ENCODE peak calls at places on chromosome 12, in ten cellular contexts. B, M, N, Y, Z, T, K, J, R and D are unnamed samples.

GRCh38 chr12:124909831-124910560 is 4.5 kb downstream of the UBC start:
- DNase-seq in B (no peak), M (no peak), N (no peak), Y (no peak), Z (no peak), T (no peak), K (peak), J (peak), R (no peak), D (peak)

GRCh38 chr12:57548488-57548887 is 1.4 kb upstream of the KIF5A start:
- DNase-seq in B (no peak), M (no peak), N (no peak), Y (no peak), Z (no peak), T (no peak), K (no peak), J (no peak), R (no peak), D (no peak)

GRCh38 chr12:26746315-26746714 is 86.7 kb downstream of the ITPR2 start:
- DNase-seq in B (no peak), M (no peak), N (no peak), Y (no peak), Z (peak), T (no peak), K (peak), J (peak), R (no peak), D (peak)

GRCh38 chr12:92624236-92624635 is 78.6 kb upstream of the PLEKHG7 start:
- DNase-seq in B (no peak), M (no peak), N (no peak), Y (no peak), Z (peak), T (no peak), K (peak), J (peak), R (no peak), D (peak)

GRCh38 chr12:44000309-44000952 is 164.6 kb downstream of the TMEM117 start:
- DNase-seq in B (peak), M (peak), N (no peak), Y (peak), Z (peak), T (no peak), K (peak), J (peak), R (no peak), D (peak)

GRCh38 chr12:52907092-52907810 is 2.4 kb upstream of the KRT8 start:
- DNase-seq in B (peak), M (peak), N (peak), Y (no peak), Z (no peak), T (no peak), K (peak), J (peak), R (peak), D (peak)

GRCh38 chr12:84805474-84805858 is 107.1 kb downstream of the SLC6A15 start:
- DNase-seq in B (no peak), M (no peak), N (no peak), Y (no peak), Z (no peak), T (no peak), K (no peak), J (no peak), R (no peak), D (no peak)

GRCh38 chr12:64229796-64230195 is 7.7 kb upstream of the KICS2 start:
- DNase-seq in B (no peak), M (no peak), N (no peak), Y (no peak), Z (no peak), T (no peak), K (no peak), J (no peak), R (no peak), D (no peak)

GRCh38 chr12:118456741-118457140 is 80.4 kb downstream of the SUDS3 start:
- DNase-seq in B (no peak), M (no peak), N (no peak), Y (no peak), Z (no peak), T (no peak), K (no peak), J (no peak), R (no peak), D (no peak)

GRCh38 chr12:108000111-108000510 is 129.0 kb upstream of the WSCD2 start:
- DNase-seq in B (no peak), M (peak), N (peak), Y (no peak), Z (no peak), T (no peak), K (no peak), J (no peak), R (no peak), D (no peak)

GRCh38 chr12:32211066-32211768 is 104.6 kb downstream of the BICD1 start:
- DNase-seq in B (no peak), M (no peak), N (no peak), Y (no peak), Z (no peak), T (no peak), K (no peak), J (no peak), R (no peak), D (no peak)

GRCh38 chr12:95796982-95797289 is 6.4 kb upstream of the NTN4 start:
- DNase-seq in B (no peak), M (no peak), N (no peak), Y (no peak), Z (no peak), T (no peak), K (no peak), J (no peak), R (no peak), D (no peak)

GRCh38 chr12:108905725-108906124 is 25.8 kb downstream of the DAO start:
- DNase-seq in B (no peak), M (no peak), N (no peak), Y (no peak), Z (no peak), T (no peak), K (no peak), J (no peak), R (no peak), D (no peak)

GRCh38 chr12:101793401-101793800 is 37.4 kb downstream of the GNPTAB start:
- DNase-seq in B (no peak), M (no peak), N (no peak), Y (no peak), Z (peak), T (no peak), K (peak), J (peak), R (no peak), D (peak)

GRCh38 chr12:72296389-72296788 is 24.2 kb downstream of the TRHDE start:
- DNase-seq in B (no peak), M (no peak), N (no peak), Y (no peak), Z (peak), T (no peak), K (peak), J (peak), R (no peak), D (peak)

GRCh38 chr12:124401563-124402180 is 106.8 kb downstream of the RFLNA start:
- DNase-seq in B (no peak), M (no peak), N (no peak), Y (no peak), Z (no peak), T (no peak), K (no peak), J (no peak), R (no peak), D (no peak)

GRCh38 chr12:102501773-102502172 is 21.4 kb upstream of the IGF1 start:
- DNase-seq in B (no peak), M (no peak), N (no peak), Y (no peak), Z (no peak), T (no peak), K (no peak), J (no peak), R (no peak), D (no peak)

GRCh38 chr12:24177889-24178288 is 228.4 kb upstream of the SOX5 start:
- DNase-seq in B (no peak), M (no peak), N (no peak), Y (no peak), Z (no peak), T (no peak), K (no peak), J (no peak), R (no peak), D (no peak)

GRCh38 chr12:124392271-124392990 is 97.5 kb downstream of the RFLNA start:
- DNase-seq in B (peak), M (no peak), N (peak), Y (peak), Z (peak), T (no peak), K (peak), J (peak), R (peak), D (peak)

GRCh38 chr12:21502164-21502496 is 541 bp downstream of the GOLT1B start:
- DNase-seq in B (no peak), M (no peak), N (peak), Y (peak), Z (peak), T (peak), K (peak), J (peak), R (no peak), D (peak)

GRCh38 chr12:27436029-27436428 is 10.5 kb upstream of the SMCO2 start:
- DNase-seq in B (no peak), M (no peak), N (no peak), Y (no peak), Z (no peak), T (no peak), K (no peak), J (peak), R (no peak), D (no peak)

GRCh38 chr12:122527478-122527944 is 462 bp downstream of the KNTC1 start:
- DNase-seq in B (no peak), M (no peak), N (peak), Y (peak), Z (no peak), T (peak), K (no peak), J (no peak), R (peak), D (no peak)

GRCh38 chr12:120283318-120283717 is 8.4 kb downstream of the RNU4-2 start:
- DNase-seq in B (no peak), M (no peak), N (no peak), Y (no peak), Z (no peak), T (no peak), K (no peak), J (no peak), R (no peak), D (no peak)

GRCh38 chr12:104064842-104065441 is 611 bp downstream of the HCFC2 start:
- DNase-seq in B (peak), M (no peak), N (no peak), Y (no peak), Z (no peak), T (no peak), K (peak), J (peak), R (peak), D (no peak)

GRCh38 chr12:30902606-30903005 is 23.9 kb upstream of the TSPAN11 start:
- DNase-seq in B (no peak), M (no peak), N (no peak), Y (no peak), Z (no peak), T (no peak), K (no peak), J (no peak), R (no peak), D (no peak)

GRCh38 chr12:97912943-97913342 is 450.3 kb downstream of the RMST start:
- DNase-seq in B (no peak), M (no peak), N (no peak), Y (no peak), Z (no peak), T (no peak), K (no peak), J (peak), R (no peak), D (peak)

GRCh38 chr12:86521870-86522269 is 265.7 kb upstream of the MGAT4C start:
- DNase-seq in B (no peak), M (no peak), N (no peak), Y (no peak), Z (no peak), T (no peak), K (no peak), J (no peak), R (no peak), D (no peak)

GRCh38 chr12:125304029-125304428 is 238.8 kb downstream of the AACS start:
- DNase-seq in B (no peak), M (no peak), N (no peak), Y (no peak), Z (no peak), T (no peak), K (no peak), J (no peak), R (no peak), D (no peak)

GRCh38 chr12:78559441-78559840 is 305.1 kb upstream of the SYT1 start:
- DNase-seq in B (no peak), M (no peak), N (no peak), Y (no peak), Z (no peak), T (no peak), K (peak), J (no peak), R (no peak), D (no peak)

GRCh38 chr12:48765753-48766162 is 23.1 kb downstream of the ADCY6 start:
- DNase-seq in B (no peak), M (no peak), N (no peak), Y (no peak), Z (no peak), T (peak), K (no peak), J (peak), R (no peak), D (peak)

GRCh38 chr12:15829255-15829654 is 40.1 kb upstream of the EPS8 start:
- DNase-seq in B (no peak), M (no peak), N (no peak), Y (no peak), Z (no peak), T (no peak), K (no peak), J (no peak), R (no peak), D (no peak)

GRCh38 chr12:52084491-52085231 is 5.2 kb downstream of the SMIM41 start:
- DNase-seq in B (no peak), M (no peak), N (no peak), Y (no peak), Z (no peak), T (no peak), K (no peak), J (no peak), R (no peak), D (no peak)

GRCh38 chr12:89421093-89421835 is 69.0 kb upstream of the DUSP6 start:
- DNase-seq in B (no peak), M (no peak), N (no peak), Y (no peak), Z (no peak), T (no peak), K (no peak), J (no peak), R (no peak), D (no peak)

GRCh38 chr12:57242691-57243454 is 8.1 kb downstream of the STAC3 start:
- DNase-seq in B (peak), M (peak), N (peak), Y (peak), Z (no peak), T (peak), K (peak), J (no peak), R (no peak), D (no peak)

GRCh38 chr12:127656261-127656660 is 610.7 kb upstream of the TMEM132C start:
- DNase-seq in B (no peak), M (no peak), N (no peak), Y (no peak), Z (no peak), T (no peak), K (peak), J (no peak), R (no peak), D (no peak)

GRCh38 chr12:75884465-75884985 is 147.1 kb downstream of the PHLDA1 start:
- DNase-seq in B (no peak), M (no peak), N (no peak), Y (no peak), Z (no peak), T (no peak), K (no peak), J (no peak), R (no peak), D (no peak)